ENCODE peak calls at places on chromosomes 16 and 17, in six cellular contexts. One of them, this sample, is unnamed.

GRCh38 chr16:89090182-89090630 is 3.4 kb upstream of the ACSF3 start:
- DNase-seq in left lung: no peak
- DNase-seq in adrenal gland: no peak
- DNase-seq in HCT116: no peak
- DNase-seq in CD8-positive, alpha-beta memory T cell: no peak
- DNase-seq in endodermal cell: no peak
- DNase-seq in this sample: no peak

GRCh38 chr16:49019826-49020401 is 261.7 kb downstream of the CBLN1 start:
- DNase-seq in left lung: no peak
- DNase-seq in adrenal gland: no peak
- DNase-seq in HCT116: no peak
- DNase-seq in CD8-positive, alpha-beta memory T cell: no peak
- DNase-seq in endodermal cell: peak; percentile 45
- DNase-seq in this sample: no peak

GRCh38 chr17:17837380-17837821 is 615 bp upstream of the SREBF1 start:
- DNase-seq in left lung: no peak
- DNase-seq in adrenal gland: peak; percentile 71
- DNase-seq in HCT116: peak; percentile 69
- DNase-seq in CD8-positive, alpha-beta memory T cell: no peak
- DNase-seq in endodermal cell: peak; percentile 84
- DNase-seq in this sample: no peak

GRCh38 chr17:64497565-64498035 is 746 bp upstream of the POLG2 start:
- DNase-seq in left lung: no peak
- DNase-seq in adrenal gland: no peak
- DNase-seq in HCT116: no peak
- DNase-seq in CD8-positive, alpha-beta memory T cell: no peak
- DNase-seq in endodermal cell: no peak
- DNase-seq in this sample: no peak

GRCh38 chr16:70522216-70523000 is 946 bp downstream of the COG4 start:
- DNase-seq in left lung: no peak
- DNase-seq in adrenal gland: no peak
- DNase-seq in HCT116: no peak
- DNase-seq in CD8-positive, alpha-beta memory T cell: peak; percentile 6
- DNase-seq in endodermal cell: no peak
- DNase-seq in this sample: no peak

GRCh38 chr17:76541739-76542450 is 2.1 kb downstream of the PRCD start:
- DNase-seq in left lung: no peak
- DNase-seq in adrenal gland: no peak
- DNase-seq in HCT116: no peak
- DNase-seq in CD8-positive, alpha-beta memory T cell: no peak
- DNase-seq in endodermal cell: no peak
- DNase-seq in this sample: no peak

GRCh38 chr17:79104898-79105600 is 30.4 kb downstream of the ENGASE start:
- DNase-seq in left lung: no peak
- DNase-seq in adrenal gland: no peak
- DNase-seq in HCT116: no peak
- DNase-seq in CD8-positive, alpha-beta memory T cell: no peak
- DNase-seq in endodermal cell: peak; percentile 75
- DNase-seq in this sample: no peak

GRCh38 chr17:33531311-33531710 is 238.2 kb upstream of the ASIC2 start:
- DNase-seq in left lung: no peak
- DNase-seq in adrenal gland: no peak
- DNase-seq in HCT116: no peak
- DNase-seq in CD8-positive, alpha-beta memory T cell: no peak
- DNase-seq in endodermal cell: no peak
- DNase-seq in this sample: no peak

GRCh38 chr16:77789085-77789611 is 784 bp downstream of the VAT1L start:
- DNase-seq in left lung: no peak
- DNase-seq in adrenal gland: no peak
- DNase-seq in HCT116: no peak
- DNase-seq in CD8-positive, alpha-beta memory T cell: no peak
- DNase-seq in endodermal cell: peak; percentile 73
- DNase-seq in this sample: no peak

GRCh38 chr16:19859166-19859565 is 25.5 kb downstream of the GPRC5B start:
- DNase-seq in left lung: no peak
- DNase-seq in adrenal gland: no peak
- DNase-seq in HCT116: no peak
- DNase-seq in CD8-positive, alpha-beta memory T cell: no peak
- DNase-seq in endodermal cell: no peak
- DNase-seq in this sample: no peak

GRCh38 chr17:78396436-78397335 is 18.2 kb downstream of the PGS1 start:
- DNase-seq in left lung: no peak
- DNase-seq in adrenal gland: no peak
- DNase-seq in HCT116: no peak
- DNase-seq in CD8-positive, alpha-beta memory T cell: no peak
- DNase-seq in endodermal cell: no peak
- DNase-seq in this sample: no peak

GRCh38 chr17:73645050-73645871 is 1.0 kb upstream of the SDK2 start:
- DNase-seq in left lung: no peak
- DNase-seq in adrenal gland: no peak
- DNase-seq in HCT116: no peak
- DNase-seq in CD8-positive, alpha-beta memory T cell: peak; percentile 25
- DNase-seq in endodermal cell: peak; percentile 89
- DNase-seq in this sample: peak; percentile 51

GRCh38 chr16:9859706-9860105 is 322.5 kb downstream of the GRIN2A start:
- DNase-seq in left lung: no peak
- DNase-seq in adrenal gland: no peak
- DNase-seq in HCT116: no peak
- DNase-seq in CD8-positive, alpha-beta memory T cell: no peak
- DNase-seq in endodermal cell: no peak
- DNase-seq in this sample: no peak

GRCh38 chr17:75662511-75662910 is 4.4 kb downstream of the RECQL5 start:
- DNase-seq in left lung: no peak
- DNase-seq in adrenal gland: no peak
- DNase-seq in HCT116: no peak
- DNase-seq in CD8-positive, alpha-beta memory T cell: no peak
- DNase-seq in endodermal cell: no peak
- DNase-seq in this sample: no peak

GRCh38 chr17:64529221-64529620 is 22.4 kb downstream of the CEP95 start:
- DNase-seq in left lung: no peak
- DNase-seq in adrenal gland: no peak
- DNase-seq in HCT116: no peak
- DNase-seq in CD8-positive, alpha-beta memory T cell: no peak
- DNase-seq in endodermal cell: no peak
- DNase-seq in this sample: no peak

GRCh38 chr17:75689441-75689873 is 22.3 kb downstream of the SAP30BP start:
- DNase-seq in left lung: no peak
- DNase-seq in adrenal gland: no peak
- DNase-seq in HCT116: no peak
- DNase-seq in CD8-positive, alpha-beta memory T cell: peak; percentile 38
- DNase-seq in endodermal cell: no peak
- DNase-seq in this sample: no peak

GRCh38 chr16:86784267-86784626 is 205.9 kb downstream of the FOXL1 start:
- DNase-seq in left lung: no peak
- DNase-seq in adrenal gland: no peak
- DNase-seq in HCT116: no peak
- DNase-seq in CD8-positive, alpha-beta memory T cell: no peak
- DNase-seq in endodermal cell: no peak
- DNase-seq in this sample: no peak

GRCh38 chr16:75591001-75591852 is 25.0 kb downstream of the GABARAPL2 start:
- DNase-seq in left lung: peak; percentile 57
- DNase-seq in adrenal gland: no peak
- DNase-seq in HCT116: no peak
- DNase-seq in CD8-positive, alpha-beta memory T cell: no peak
- DNase-seq in endodermal cell: no peak
- DNase-seq in this sample: no peak

GRCh38 chr16:1019234-1019933 is 37.8 kb downstream of the SOX8 start:
- DNase-seq in left lung: no peak
- DNase-seq in adrenal gland: no peak
- DNase-seq in HCT116: no peak
- DNase-seq in CD8-positive, alpha-beta memory T cell: no peak
- DNase-seq in endodermal cell: no peak
- DNase-seq in this sample: no peak

GRCh38 chr16:30069575-30070462 is 4.3 kb downstream of the ALDOA start:
- DNase-seq in left lung: no peak
- DNase-seq in adrenal gland: peak; percentile 52
- DNase-seq in HCT116: no peak
- DNase-seq in CD8-positive, alpha-beta memory T cell: no peak
- DNase-seq in endodermal cell: no peak
- DNase-seq in this sample: peak; percentile 64

GRCh38 chr17:66676421-66676820 is 158.5 kb upstream of the CACNG5 start:
- DNase-seq in left lung: peak; percentile 82
- DNase-seq in adrenal gland: peak; percentile 33
- DNase-seq in HCT116: peak; percentile 71
- DNase-seq in CD8-positive, alpha-beta memory T cell: no peak
- DNase-seq in endodermal cell: peak; percentile 52
- DNase-seq in this sample: no peak

GRCh38 chr17:327296-327695 is 25.3 kb downstream of the RPH3AL start:
- DNase-seq in left lung: no peak
- DNase-seq in adrenal gland: no peak
- DNase-seq in HCT116: no peak
- DNase-seq in CD8-positive, alpha-beta memory T cell: no peak
- DNase-seq in endodermal cell: no peak
- DNase-seq in this sample: no peak

GRCh38 chr17:41965694-41966375 is 760 bp upstream of the CNP start:
- DNase-seq in left lung: peak; percentile 84
- DNase-seq in adrenal gland: peak; percentile 78
- DNase-seq in HCT116: peak; percentile 82
- DNase-seq in CD8-positive, alpha-beta memory T cell: peak; percentile 52
- DNase-seq in endodermal cell: peak; percentile 98
- DNase-seq in this sample: no peak
- H3K27ac ChIP-seq in left lung: peak overlapping the region; percentile 80
- H3K27ac ChIP-seq in adrenal gland: peak overlapping the region; percentile 79
- H3K27ac ChIP-seq in HCT116: peak overlapping the region; percentile 73
- H3K27ac ChIP-seq in CD8-positive, alpha-beta memory T cell: peak overlapping the region; percentile 71
- H3K27ac ChIP-seq in endodermal cell: no peak overlapping the region
- H3K27ac ChIP-seq in this sample: peak overlapping the region; percentile 81

DNA sequence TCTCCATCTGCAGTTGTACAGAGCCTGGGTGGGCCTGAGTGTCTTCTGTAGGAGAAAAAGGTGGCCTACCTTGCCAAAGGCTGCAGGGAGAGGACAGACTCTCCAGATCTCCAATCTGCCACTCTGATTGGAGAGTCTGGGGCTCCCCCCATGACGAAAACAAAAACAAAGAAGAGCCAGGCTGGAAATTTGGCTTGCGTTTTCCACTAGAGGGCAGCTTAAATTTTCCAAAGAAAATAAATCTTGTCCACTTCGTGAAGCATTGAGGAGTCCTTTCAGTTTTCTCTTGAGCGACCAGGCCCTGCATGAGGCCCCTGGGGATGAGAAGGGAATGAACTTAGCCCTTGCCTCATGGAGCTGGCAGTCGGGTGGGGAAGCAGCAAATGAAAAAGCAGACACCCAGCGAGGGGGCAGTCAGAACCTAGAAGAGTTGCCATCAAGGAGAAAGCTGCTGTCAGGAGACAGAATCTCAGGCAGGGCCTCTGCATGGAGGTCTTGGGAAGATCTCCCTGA is 8.2 kb upstream of the SHCBP1 start:
- DNase-seq in left lung: no peak
- DNase-seq in adrenal gland: no peak
- DNase-seq in HCT116: peak; percentile 59
- DNase-seq in CD8-positive, alpha-beta memory T cell: no peak
- DNase-seq in endodermal cell: peak; percentile 75
- DNase-seq in this sample: no peak
- H3K27ac ChIP-seq in left lung: no peak overlapping the region
- H3K27ac ChIP-seq in adrenal gland: no peak overlapping the region
- H3K27ac ChIP-seq in HCT116: peak overlapping the region; percentile 28
- H3K27ac ChIP-seq in CD8-positive, alpha-beta memory T cell: no peak overlapping the region
- H3K27ac ChIP-seq in endodermal cell: no peak overlapping the region
- H3K27ac ChIP-seq in this sample: no peak overlapping the region

DNA sequence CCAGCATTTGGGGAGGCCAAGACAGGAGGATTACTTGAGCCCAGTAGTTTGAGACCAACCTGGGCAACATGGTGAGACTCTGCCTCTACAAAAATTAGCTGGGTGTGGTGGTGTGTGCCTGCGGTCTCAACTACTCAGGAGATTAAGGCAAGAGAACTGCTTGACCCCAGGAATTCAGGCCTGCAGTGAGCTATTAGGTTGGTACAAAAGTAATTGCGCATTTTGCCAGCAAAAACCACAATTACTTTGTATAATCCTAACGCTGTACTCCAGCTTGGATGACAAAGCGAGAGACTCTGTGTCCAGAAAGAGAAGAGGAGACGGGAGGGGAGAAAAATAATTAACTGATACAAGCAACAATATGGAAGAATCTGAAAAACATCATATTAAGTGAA is 32.7 kb downstream of the YWHAE start:
- DNase-seq in left lung: no peak
- DNase-seq in adrenal gland: no peak
- DNase-seq in HCT116: no peak
- DNase-seq in CD8-positive, alpha-beta memory T cell: no peak
- DNase-seq in endodermal cell: no peak
- DNase-seq in this sample: no peak
- H3K27ac ChIP-seq in left lung: no peak overlapping the region
- H3K27ac ChIP-seq in adrenal gland: no peak overlapping the region
- H3K27ac ChIP-seq in HCT116: peak overlapping the region; percentile 30
- H3K27ac ChIP-seq in CD8-positive, alpha-beta memory T cell: no peak overlapping the region
- H3K27ac ChIP-seq in endodermal cell: no peak overlapping the region
- H3K27ac ChIP-seq in this sample: no peak overlapping the region

GRCh38 chr17:48022906-48023305 is 14.7 kb downstream of the COPZ2 start:
- DNase-seq in left lung: no peak
- DNase-seq in adrenal gland: no peak
- DNase-seq in HCT116: no peak
- DNase-seq in CD8-positive, alpha-beta memory T cell: no peak
- DNase-seq in endodermal cell: no peak
- DNase-seq in this sample: no peak
- H3K27ac ChIP-seq in left lung: no peak overlapping the region
- H3K27ac ChIP-seq in adrenal gland: no peak overlapping the region
- H3K27ac ChIP-seq in HCT116: peak overlapping the region; percentile 17
- H3K27ac ChIP-seq in CD8-positive, alpha-beta memory T cell: no peak overlapping the region
- H3K27ac ChIP-seq in endodermal cell: no peak overlapping the region
- H3K27ac ChIP-seq in this sample: no peak overlapping the region

DNA sequence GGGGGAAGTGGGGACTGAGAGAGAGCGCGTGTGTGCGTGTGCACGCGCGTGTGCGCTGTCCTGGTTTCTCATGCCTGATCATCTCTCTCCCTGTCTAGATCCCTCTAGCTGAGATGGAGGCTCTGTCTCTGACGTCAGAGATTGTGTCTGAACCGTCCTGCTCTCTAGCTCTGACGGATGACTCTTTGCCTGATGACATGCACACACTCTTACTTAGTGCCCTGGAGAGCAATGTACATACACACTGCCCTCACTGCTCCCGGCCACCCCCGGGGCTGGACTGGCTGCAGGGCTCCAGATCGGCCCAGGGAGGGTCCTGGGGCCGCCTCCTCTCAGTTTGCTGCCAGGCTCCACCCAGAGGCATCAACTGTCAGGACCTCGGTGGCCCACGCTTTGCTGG is 13.1 kb upstream of the ABCC3 start:
- DNase-seq in left lung: no peak
- DNase-seq in adrenal gland: no peak
- DNase-seq in HCT116: no peak
- DNase-seq in CD8-positive, alpha-beta memory T cell: no peak
- DNase-seq in endodermal cell: no peak
- DNase-seq in this sample: no peak
- H3K27ac ChIP-seq in left lung: no peak overlapping the region
- H3K27ac ChIP-seq in adrenal gland: no peak overlapping the region
- H3K27ac ChIP-seq in HCT116: no peak overlapping the region
- H3K27ac ChIP-seq in CD8-positive, alpha-beta memory T cell: no peak overlapping the region
- H3K27ac ChIP-seq in endodermal cell: no peak overlapping the region
- H3K27ac ChIP-seq in this sample: no peak overlapping the region